ENCODE peak calls at places on chromosomes 4 and X, in eight cellular contexts. One of them, this sample, is unnamed.

GRCh38 chrX:110915579-110915978 is 120.0 kb upstream of the CHRDL1 start:
- DNase-seq in lung: no peak
- DNase-seq in lower leg skin: no peak
- DNase-seq in GM12864: no peak
- DNase-seq in AG04450: no peak
- DNase-seq in suprapubic skin: no peak
- DNase-seq in aorta: no peak
- DNase-seq in foreskin fibroblast: no peak
- DNase-seq in this sample: no peak

GRCh38 chrX:77440310-77440709 is 6.9 kb upstream of the FGF16 start:
- DNase-seq in suprapubic skin: no peak
- DNase-seq in GM12864: no peak
- DNase-seq in foreskin fibroblast: no peak
- DNase-seq in lung: no peak
- DNase-seq in AG04450: no peak
- DNase-seq in aorta: no peak
- DNase-seq in lower leg skin: no peak
- DNase-seq in this sample: no peak

GRCh38 chr4:8044244-8044643 is 104.6 kb upstream of the AFAP1 start:
- DNase-seq in lung: no peak
- DNase-seq in aorta: no peak
- DNase-seq in suprapubic skin: no peak
- DNase-seq in lower leg skin: no peak
- DNase-seq in GM12864: no peak
- DNase-seq in foreskin fibroblast: no peak
- DNase-seq in AG04450: no peak
- DNase-seq in this sample: no peak

GRCh38 chr4:40731792-40732245 is 17.9 kb upstream of the NSUN7 start:
- DNase-seq in suprapubic skin: no peak
- DNase-seq in AG04450: no peak
- DNase-seq in aorta: peak
- DNase-seq in GM12864: no peak
- DNase-seq in lower leg skin: no peak
- DNase-seq in lung: peak
- DNase-seq in foreskin fibroblast: no peak
- DNase-seq in this sample: no peak

GRCh38 chr4:108113229-108113628 is 55.5 kb downstream of the LEF1 start:
- DNase-seq in lower leg skin: no peak
- DNase-seq in GM12864: no peak
- DNase-seq in foreskin fibroblast: no peak
- DNase-seq in AG04450: no peak
- DNase-seq in suprapubic skin: no peak
- DNase-seq in lung: no peak
- DNase-seq in aorta: no peak
- DNase-seq in this sample: no peak

GRCh38 chrX:41684138-41684537 is 4.6 kb upstream of the GPR34 start:
- DNase-seq in lower leg skin: no peak
- DNase-seq in lung: no peak
- DNase-seq in GM12864: no peak
- DNase-seq in suprapubic skin: no peak
- DNase-seq in AG04450: no peak
- DNase-seq in foreskin fibroblast: peak
- DNase-seq in aorta: no peak
- DNase-seq in this sample: no peak

GRCh38 chr4:77697860-77698599 is 92.4 kb downstream of the CXCL13 start:
- DNase-seq in lung: peak
- DNase-seq in lower leg skin: no peak
- DNase-seq in AG04450: peak
- DNase-seq in GM12864: no peak
- DNase-seq in aorta: no peak
- DNase-seq in suprapubic skin: no peak
- DNase-seq in foreskin fibroblast: peak
- DNase-seq in this sample: peak

GRCh38 chr4:80268081-80268823 is 1.8 kb downstream of the FGF5 start:
- DNase-seq in GM12864: no peak
- DNase-seq in foreskin fibroblast: peak
- DNase-seq in lower leg skin: no peak
- DNase-seq in aorta: no peak
- DNase-seq in suprapubic skin: no peak
- DNase-seq in AG04450: no peak
- DNase-seq in lung: no peak
- DNase-seq in this sample: no peak

GRCh38 chr4:165711436-165711835 is 161.6 kb upstream of the TLL1 start:
- DNase-seq in AG04450: no peak
- DNase-seq in GM12864: no peak
- DNase-seq in lung: no peak
- DNase-seq in lower leg skin: no peak
- DNase-seq in foreskin fibroblast: no peak
- DNase-seq in aorta: no peak
- DNase-seq in suprapubic skin: no peak
- DNase-seq in this sample: no peak

GRCh38 chr4:152667781-152668180 is 12.0 kb downstream of the TMEM154 start:
- DNase-seq in suprapubic skin: no peak
- DNase-seq in aorta: no peak
- DNase-seq in foreskin fibroblast: no peak
- DNase-seq in AG04450: no peak
- DNase-seq in GM12864: no peak
- DNase-seq in lower leg skin: no peak
- DNase-seq in lung: no peak
- DNase-seq in this sample: no peak
- H3K4me3 ChIP-seq in suprapubic skin: no peak
- H3K4me3 ChIP-seq in aorta: no peak
- H3K4me3 ChIP-seq in foreskin fibroblast: no peak
- H3K4me3 ChIP-seq in AG04450: no peak
- H3K4me3 ChIP-seq in GM12864: no peak
- H3K4me3 ChIP-seq in lower leg skin: no peak
- H3K4me3 ChIP-seq in lung: no peak
- H3K4me3 ChIP-seq in this sample: no peak

DNA sequence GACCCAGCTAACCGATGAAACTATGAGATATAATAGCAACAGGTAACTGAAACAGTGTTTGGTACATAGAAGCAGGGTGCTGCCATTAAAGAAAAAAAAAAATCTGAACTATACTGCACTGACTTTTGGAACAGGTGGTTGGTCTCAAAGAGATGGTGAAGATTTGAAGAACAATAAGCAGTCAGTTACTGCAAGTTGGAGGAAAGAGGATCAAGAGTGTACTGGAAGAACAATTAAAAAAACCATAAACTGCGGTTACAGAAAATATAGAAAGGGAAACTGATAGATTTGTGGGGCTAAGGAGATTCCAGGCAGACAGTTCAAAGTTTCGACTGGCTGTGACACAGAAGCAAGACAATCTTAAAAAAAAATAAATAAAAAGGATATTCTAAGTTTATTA is 181.9 kb upstream of the TRAM1L1 start:
- DNase-seq in GM12864: no peak
- DNase-seq in aorta: no peak
- DNase-seq in lower leg skin: no peak
- DNase-seq in AG04450: no peak
- DNase-seq in suprapubic skin: no peak
- DNase-seq in lung: no peak
- DNase-seq in foreskin fibroblast: no peak
- DNase-seq in this sample: no peak
- H3K4me3 ChIP-seq in GM12864: no peak
- H3K4me3 ChIP-seq in aorta: no peak
- H3K4me3 ChIP-seq in lower leg skin: no peak
- H3K4me3 ChIP-seq in AG04450: no peak
- H3K4me3 ChIP-seq in suprapubic skin: no peak
- H3K4me3 ChIP-seq in lung: no peak
- H3K4me3 ChIP-seq in foreskin fibroblast: no peak
- H3K4me3 ChIP-seq in this sample: no peak

DNA sequence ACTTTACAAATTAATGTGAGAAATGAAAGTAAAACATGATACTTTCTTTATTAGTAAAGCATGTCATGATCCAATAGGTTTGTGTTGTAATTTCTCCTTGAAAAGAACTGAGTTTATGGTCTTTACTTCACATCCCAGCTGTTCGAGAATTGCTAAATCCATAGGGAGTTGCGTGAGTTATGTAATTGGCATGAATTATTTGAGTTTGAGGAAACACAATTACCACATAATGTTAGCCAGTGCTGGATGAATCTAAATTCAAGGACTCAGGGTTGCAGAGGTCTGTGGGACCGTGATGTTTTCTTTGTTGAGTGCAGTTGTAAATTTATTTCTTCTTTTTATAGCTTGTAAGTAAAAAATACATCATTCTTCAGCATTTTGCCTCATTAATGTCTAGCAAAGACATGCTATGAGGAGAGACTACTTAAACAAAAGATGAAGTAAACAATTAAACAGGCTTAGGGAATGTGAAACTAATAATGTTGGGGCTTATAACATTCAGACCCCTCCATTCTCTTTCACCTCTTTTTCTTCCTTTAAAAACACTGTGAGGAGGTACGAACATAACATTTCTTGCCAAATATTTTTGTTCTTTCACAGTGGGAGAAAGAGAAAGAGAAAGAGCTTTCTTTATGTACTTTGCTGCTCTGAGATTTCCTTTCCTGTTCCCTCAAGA is 159.7 kb upstream of the ANK2 start:
- DNase-seq in GM12864: no peak
- DNase-seq in aorta: no peak
- DNase-seq in AG04450: no peak
- DNase-seq in lower leg skin: no peak
- DNase-seq in foreskin fibroblast: peak
- DNase-seq in lung: no peak
- DNase-seq in suprapubic skin: no peak
- DNase-seq in this sample: peak
- H3K4me3 ChIP-seq in GM12864: peak
- H3K4me3 ChIP-seq in aorta: peak
- H3K4me3 ChIP-seq in AG04450: no peak
- H3K4me3 ChIP-seq in lower leg skin: no peak
- H3K4me3 ChIP-seq in foreskin fibroblast: peak
- H3K4me3 ChIP-seq in lung: no peak
- H3K4me3 ChIP-seq in suprapubic skin: peak
- H3K4me3 ChIP-seq in this sample: peak

DNA sequence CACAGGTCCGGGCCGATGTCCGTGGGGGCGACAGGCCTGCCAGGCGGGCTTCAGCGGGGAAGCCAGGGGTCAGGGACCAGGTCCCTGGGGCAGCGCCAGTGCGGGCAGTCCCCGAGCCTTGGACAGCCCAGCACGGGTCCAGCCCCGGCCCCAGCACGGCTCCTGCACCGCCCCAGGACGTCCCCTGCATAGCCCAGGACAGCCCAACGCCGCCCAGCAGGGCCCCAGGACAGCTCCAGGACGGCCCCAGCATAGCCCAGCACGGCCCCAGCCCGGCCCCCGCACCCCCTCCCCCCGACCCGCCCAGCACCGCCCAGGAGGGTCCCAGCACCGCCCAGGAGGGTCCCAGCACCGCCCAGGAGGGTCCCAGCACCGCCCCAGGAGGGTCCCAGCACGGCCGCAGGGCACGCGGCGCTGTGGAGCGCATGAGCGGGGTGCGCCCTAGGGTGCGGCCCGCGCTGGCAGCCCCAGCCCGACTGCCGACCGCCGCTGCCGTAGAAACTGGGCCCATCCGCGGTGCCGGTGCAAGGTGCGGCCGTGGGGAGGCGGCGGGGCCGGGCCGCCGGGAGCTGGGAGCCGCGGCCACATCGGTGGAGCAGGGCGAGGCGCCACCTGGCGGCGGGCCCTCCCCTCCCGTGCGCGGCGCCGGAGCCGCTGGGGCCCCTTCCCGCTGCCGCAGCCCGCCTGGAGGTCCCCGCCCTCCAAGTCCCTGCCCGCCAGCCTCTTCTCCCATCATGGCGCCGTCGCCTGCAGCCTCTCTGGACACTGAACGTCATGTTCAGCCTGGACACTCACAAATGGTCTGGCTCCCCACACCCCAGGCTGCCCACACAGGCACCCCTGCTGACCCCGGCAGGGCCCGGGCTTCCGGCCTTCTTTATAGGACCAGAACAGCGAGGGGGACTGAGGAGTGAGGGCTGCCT is 106.8 kb upstream of the NKX1-1 start:
- DNase-seq in lung: no peak
- DNase-seq in lower leg skin: no peak
- DNase-seq in suprapubic skin: no peak
- DNase-seq in AG04450: no peak
- DNase-seq in foreskin fibroblast: peak
- DNase-seq in aorta: peak
- DNase-seq in GM12864: no peak
- DNase-seq in this sample: no peak
- H3K4me3 ChIP-seq in lung: no peak
- H3K4me3 ChIP-seq in lower leg skin: no peak
- H3K4me3 ChIP-seq in suprapubic skin: peak
- H3K4me3 ChIP-seq in AG04450: no peak
- H3K4me3 ChIP-seq in foreskin fibroblast: no peak
- H3K4me3 ChIP-seq in aorta: no peak
- H3K4me3 ChIP-seq in GM12864: no peak
- H3K4me3 ChIP-seq in this sample: no peak

DNA sequence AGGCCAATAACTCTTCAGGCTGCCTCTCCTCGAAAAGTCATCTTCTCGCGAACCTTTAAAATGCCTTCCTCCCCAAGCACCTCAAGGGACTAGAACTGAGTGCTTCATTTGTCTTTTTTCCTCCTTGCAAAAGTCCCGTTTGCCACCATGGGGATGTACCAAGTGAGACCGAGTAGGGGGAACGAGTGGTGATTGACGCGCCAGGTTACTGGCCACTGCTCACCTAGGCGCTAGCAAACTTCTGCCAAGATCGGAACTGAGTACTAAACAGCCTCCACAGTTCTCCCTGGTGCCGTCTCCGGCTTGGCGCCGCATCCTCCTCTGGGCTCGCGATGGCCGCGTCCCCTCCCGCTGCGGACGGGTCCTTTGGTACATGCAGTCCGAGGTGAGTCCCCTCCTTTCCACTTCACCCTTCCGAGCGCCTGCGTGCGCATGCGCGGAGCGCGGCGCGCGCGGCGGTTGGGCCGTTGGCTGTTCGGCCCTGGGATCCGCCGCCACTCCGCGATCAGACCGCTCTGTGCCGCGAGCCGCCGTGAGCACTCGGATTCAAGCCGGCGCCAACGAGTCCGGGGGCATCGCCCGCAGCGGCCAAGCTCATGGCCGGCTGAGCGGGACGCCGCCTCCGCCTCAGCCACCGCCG is at the start of gene CDK16:
- DNase-seq in foreskin fibroblast: peak
- DNase-seq in AG04450: no peak
- DNase-seq in GM12864: peak
- DNase-seq in lower leg skin: peak
- DNase-seq in lung: peak
- DNase-seq in suprapubic skin: no peak
- DNase-seq in aorta: peak
- DNase-seq in this sample: peak
- H3K4me3 ChIP-seq in foreskin fibroblast: peak
- H3K4me3 ChIP-seq in AG04450: peak
- H3K4me3 ChIP-seq in GM12864: peak
- H3K4me3 ChIP-seq in lower leg skin: peak
- H3K4me3 ChIP-seq in lung: peak
- H3K4me3 ChIP-seq in suprapubic skin: peak
- H3K4me3 ChIP-seq in aorta: peak
- H3K4me3 ChIP-seq in this sample: peak

DNA sequence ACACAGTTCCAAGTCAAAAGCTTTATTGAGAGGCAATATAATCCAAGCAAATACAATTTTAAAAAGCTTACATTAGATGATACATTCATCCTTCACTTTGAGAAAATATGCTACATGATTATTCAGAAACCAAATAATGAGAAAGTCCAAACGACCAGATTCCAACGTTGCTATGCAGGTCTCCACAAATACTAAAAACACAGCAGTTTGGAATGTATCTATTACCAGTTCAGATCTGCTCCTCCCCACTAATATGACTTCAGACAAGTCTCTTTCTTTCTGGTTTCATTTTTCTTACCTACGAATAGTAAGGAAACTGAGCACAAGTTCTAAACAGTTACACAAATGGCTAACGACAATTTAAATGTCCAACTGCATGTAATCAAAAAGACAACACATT is 9.5 kb downstream of the NAF1 start:
- DNase-seq in suprapubic skin: no peak
- DNase-seq in lower leg skin: no peak
- DNase-seq in GM12864: no peak
- DNase-seq in AG04450: peak
- DNase-seq in foreskin fibroblast: peak
- DNase-seq in lung: no peak
- DNase-seq in aorta: no peak
- DNase-seq in this sample: no peak
- H3K4me3 ChIP-seq in suprapubic skin: no peak
- H3K4me3 ChIP-seq in lower leg skin: no peak
- H3K4me3 ChIP-seq in GM12864: no peak
- H3K4me3 ChIP-seq in AG04450: peak
- H3K4me3 ChIP-seq in foreskin fibroblast: peak
- H3K4me3 ChIP-seq in lung: no peak
- H3K4me3 ChIP-seq in aorta: no peak
- H3K4me3 ChIP-seq in this sample: no peak